ENCODE peak calls at places on chromosomes 6 and 20, in ten cellular contexts. Z is GM12892, B is SK-N-SH, S is GM12891, G is endothelial cell of umbilical vein, E is spleen, H is HL-60, U is upper lobe of left lung, P is sigmoid colon, X is breast epithelium. C is an unnamed sample.

GRCh38 chr20:43565758-43566104 is 6.9 kb downstream of the SGK2 start:
- DNase-seq in G (no peak), B (no peak), U (no peak), E (no peak), P (no peak), Z (no peak), H (no peak), S (no peak), X (no peak), C (no peak)

GRCh38 chr6:31797607-31798006 is 2.1 kb upstream of the VARS1 start:
- DNase-seq in P (no peak), E (peak; percentile 83), B (no peak), Z (no peak), X (no peak), S (no peak), G (no peak), U (no peak), H (no peak), C (no peak)

GRCh38 chr6:139508576-139508975 is 134.1 kb upstream of the CITED2 start:
- DNase-seq in S (no peak), H (no peak), P (no peak), U (no peak), X (no peak), E (no peak), G (no peak), Z (no peak), B (no peak), C (no peak)

GRCh38 chr20:36061754-36062153 is 92.8 kb upstream of the EPB41L1 start:
- DNase-seq in Z (no peak), E (no peak), X (no peak), B (no peak), S (no peak), G (no peak), P (no peak), U (no peak), H (no peak), C (no peak)

GRCh38 chr6:13953061-13953705 is 28.4 kb downstream of the RNF182 start:
- DNase-seq in X (no peak), U (no peak), B (no peak), G (no peak), E (no peak), P (no peak), Z (no peak), H (no peak), S (no peak), C (no peak)

GRCh38 chr6:165987483-165988305 is 180.0 kb downstream of the TBXT start:
- DNase-seq in E (no peak), P (peak; percentile 98), H (no peak), X (no peak), Z (no peak), G (no peak), B (peak; percentile 90), S (no peak), U (no peak), C (peak; percentile 81)

GRCh38 chr6:28726569-28727309 is 197.0 kb downstream of the TRIM27 start:
- DNase-seq in U (no peak), S (no peak), Z (no peak), H (no peak), P (no peak), E (no peak), B (no peak), X (no peak), G (no peak), C (no peak)

GRCh38 chr6:77457720-77458349 is 5.5 kb downstream of the HTR1B start:
- DNase-seq in Z (no peak), E (no peak), X (no peak), G (peak; percentile 93), H (no peak), S (no peak), B (peak; percentile 68), P (peak; percentile 62), U (peak; percentile 51), C (peak; percentile 95)

GRCh38 chr6:145151624-145152023 is 583.7 kb downstream of the EPM2A start:
- DNase-seq in S (no peak), Z (no peak), E (no peak), P (no peak), X (no peak), H (no peak), B (no peak), G (no peak), U (no peak), C (no peak)

DNA sequence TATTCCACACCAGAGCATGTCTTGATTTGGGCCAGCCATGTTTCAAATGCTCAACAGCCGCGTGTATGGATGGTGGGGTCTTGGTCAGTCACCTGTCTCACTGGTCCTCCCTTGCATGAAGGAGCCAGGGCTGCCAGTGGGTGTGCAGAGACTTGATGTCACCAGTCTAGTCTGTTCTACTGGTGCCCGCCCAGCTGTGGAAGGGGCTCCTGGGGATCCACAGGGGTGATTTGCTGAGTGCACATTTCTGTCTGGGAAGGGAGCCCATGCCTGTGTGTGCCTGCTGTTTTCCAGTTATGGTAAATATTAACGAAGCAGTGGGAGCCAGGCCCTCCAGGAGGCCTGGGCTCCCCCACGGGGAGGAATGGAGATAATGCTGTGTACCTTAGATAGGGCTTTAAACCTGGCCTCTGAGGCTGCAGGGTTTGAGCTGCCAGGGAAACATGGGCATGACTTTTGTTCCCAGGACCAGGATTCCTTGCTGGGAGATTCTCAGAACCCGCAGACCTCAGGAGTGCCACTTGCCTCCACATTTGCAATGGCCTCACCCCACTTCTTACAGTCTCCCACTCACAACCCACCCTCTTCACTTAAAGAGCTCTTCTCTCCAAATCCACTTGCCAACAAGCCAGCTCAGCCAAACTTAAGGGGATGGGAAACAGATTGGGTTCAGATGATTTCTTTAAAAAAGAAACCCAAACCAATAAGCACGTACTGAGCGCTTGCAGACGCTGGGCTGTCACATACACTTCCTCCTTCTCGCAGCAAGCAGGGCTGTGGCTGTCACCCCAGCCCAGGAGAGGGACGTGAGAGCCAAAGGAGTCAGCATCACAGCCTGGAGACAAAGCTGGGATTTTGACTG is 54.1 kb downstream of the VEGFA start:
- DNase-seq in B (no peak), E (no peak), S (no peak), Z (no peak), P (no peak), U (peak; percentile 77), G (no peak), X (no peak), H (no peak), C (no peak)
- TF ChIP-seq POLR2AphosphoS5 in B (no peak), E (no peak), S (no peak), Z (no peak), P (no peak), U (peak; percentile 37), G (no peak), X (no peak), H (no peak), C (no peak)

GRCh38 chr6:158047563-158048323 is 66.1 kb downstream of the SYNJ2 start:
- DNase-seq in G (no peak), E (no peak), H (no peak), U (no peak), B (no peak), X (no peak), P (no peak), Z (no peak), S (no peak), C (no peak)

GRCh38 chr6:158049055-158050028 is 67.7 kb downstream of the SYNJ2 start:
- DNase-seq in H (no peak), X (no peak), P (peak; percentile 55), Z (no peak), U (no peak), S (no peak), B (peak; percentile 54), E (no peak), G (no peak), C (no peak)

GRCh38 chr6:158047120-158047518 is 65.5 kb downstream of the SYNJ2 start:
- DNase-seq in E (no peak), Z (no peak), H (no peak), S (no peak), X (no peak), G (no peak), P (no peak), U (no peak), B (no peak), C (no peak)

GRCh38 chr6:158050107-158050735 is 68.6 kb downstream of the SYNJ2 start:
- DNase-seq in H (no peak), U (no peak), X (no peak), E (no peak), P (peak; percentile 43), B (no peak), Z (no peak), G (no peak), S (no peak), C (no peak)

DNA sequence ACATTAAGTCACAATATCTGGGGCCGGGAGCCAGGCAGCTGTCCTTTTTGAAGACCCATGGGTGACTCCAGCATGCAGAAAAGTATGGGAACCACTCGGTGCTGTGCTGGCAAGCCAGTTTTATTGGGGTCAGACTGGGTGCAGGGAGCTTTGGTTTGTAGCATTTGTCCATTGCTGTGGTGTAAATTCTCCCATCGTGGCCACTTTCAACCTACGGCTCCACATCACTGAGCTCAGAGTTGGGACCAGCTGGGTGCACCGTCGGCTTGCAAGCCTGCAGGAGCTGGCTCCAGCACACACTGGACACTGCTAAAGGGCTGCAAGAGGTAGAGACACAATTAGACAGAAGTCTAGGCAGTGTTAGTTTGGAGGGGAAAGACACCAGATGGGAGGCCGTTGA is 66.9 kb downstream of the SYNJ2 start:
- DNase-seq in B (no peak), Z (no peak), E (no peak), U (no peak), X (no peak), H (no peak), S (no peak), P (no peak), G (no peak), C (no peak)
- TF ChIP-seq POLR2AphosphoS5 in B (no peak), Z (no peak), E (no peak), U (no peak), X (no peak), H (no peak), S (no peak), P (no peak), G (no peak), C (no peak)

GRCh38 chr20:38200646-38201045 is 35.6 kb upstream of the TGM2 start:
- DNase-seq in X (no peak), S (no peak), H (no peak), E (no peak), U (no peak), P (peak; percentile 48), Z (no peak), B (no peak), G (no peak), C (no peak)
- TF ChIP-seq POLR2AphosphoS5 in X (no peak), S (no peak), H (no peak), E (no peak), U (no peak), P (no peak), Z (no peak), B (no peak), G (no peak), C (no peak)

DNA sequence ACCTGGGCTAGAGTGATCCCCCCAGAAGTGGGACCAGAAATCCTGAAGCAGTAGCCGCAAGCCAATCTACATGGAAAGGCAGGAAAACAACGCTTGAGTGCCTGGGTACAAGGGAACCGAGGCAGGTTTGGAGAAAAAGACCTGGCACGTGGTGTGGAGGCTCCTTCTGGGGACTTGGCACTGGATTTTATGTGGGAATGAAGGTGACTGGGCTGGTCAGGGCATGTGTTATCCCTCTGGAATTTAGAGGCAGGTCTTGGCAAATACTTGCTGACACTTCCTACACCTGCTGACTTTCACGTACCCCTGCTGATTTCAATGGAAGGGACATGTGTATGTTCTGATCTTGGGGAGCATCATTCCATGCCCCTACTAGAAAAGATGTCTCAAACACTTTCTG is 25.0 kb upstream of the FAM217A start:
- DNase-seq in B (no peak), G (no peak), S (no peak), X (peak; percentile 35), Z (no peak), H (no peak), E (no peak), U (no peak), P (no peak), C (no peak)
- TF ChIP-seq POLR2AphosphoS5 in B (no peak), G (no peak), S (no peak), X (no peak), Z (no peak), H (no peak), E (no peak), U (no peak), P (no peak), C (no peak)

C was measured in GM23338.